ENCODE peak calls at places on chromosome 20, in eight cellular contexts. Z is heart right ventricle; C is upper lobe of right lung; O is astrocyte of the spinal cord; E is stimulated activated CD8-positive, alpha-beta memory T cell treated with anti-CD3 and anti-CD28 coated beads, Interleukin-7, amount 100 ng/mL, for 24 hours; G is NB4; I is HuH-7.5; K is RWPE2. A is an unnamed sample.

GRCh38 chr20:32205502-32206382 is 1.8 kb downstream of the PLAGL2 start:
- DNase-seq in G (peak), C (no peak), E (no peak), I (no peak), O (no peak), Z (no peak), K (no peak), A (no peak)

GRCh38 chr20:4217349-4217761 is 202.0 kb upstream of the RNF24 start:
- DNase-seq in G (no peak), I (peak), Z (peak), C (no peak), K (no peak), O (no peak), E (no peak), A (no peak)

GRCh38 chr20:33362898-33363297 is 38.4 kb downstream of the CDK5RAP1 start:
- DNase-seq in O (no peak), C (no peak), Z (no peak), K (no peak), G (no peak), I (no peak), E (no peak), A (no peak)

GRCh38 chr20:45647441-45648050 is 16.5 kb upstream of the WFDC9 start:
- DNase-seq in I (no peak), Z (no peak), G (no peak), O (no peak), E (no peak), C (no peak), K (peak), A (no peak)

GRCh38 chr20:8476023-8476422 is 344.0 kb downstream of the PLCB1 start:
- DNase-seq in C (no peak), I (no peak), Z (no peak), K (no peak), G (peak), O (no peak), E (no peak), A (no peak)

GRCh38 chr20:40587038-40587437 is 102.0 kb downstream of the MAFB start:
- DNase-seq in E (no peak), K (no peak), G (no peak), O (no peak), I (no peak), Z (no peak), C (no peak), A (no peak)

GRCh38 chr20:49045440-49046086 is 549 bp upstream of the CSE1L start:
- DNase-seq in I (no peak), G (peak), E (peak), Z (peak), O (no peak), K (no peak), C (peak), A (no peak)

GRCh38 chr20:48556956-48557355 is 270.8 kb downstream of the PREX1 start:
- DNase-seq in O (no peak), K (no peak), I (no peak), G (no peak), Z (no peak), E (no peak), C (no peak), A (no peak)

GRCh38 chr20:48236001-48236400 is 450.7 kb upstream of the SULF2 start:
- DNase-seq in E (no peak), K (peak), Z (no peak), G (no peak), O (no peak), C (no peak), I (no peak), A (no peak)

GRCh38 chr20:63091901-63092659 is 85.3 kb upstream of the BHLHE23 start:
- DNase-seq in I (no peak), E (no peak), Z (no peak), K (peak), C (peak), O (no peak), G (no peak), A (no peak)

GRCh38 chr20:52937701-52938100 is 34.5 kb upstream of the TSHZ2 start:
- DNase-seq in K (no peak), Z (no peak), I (no peak), E (no peak), O (peak), G (peak), C (no peak), A (no peak)

GRCh38 chr20:48115511-48115910 is 330.2 kb upstream of the SULF2 start:
- DNase-seq in I (no peak), Z (no peak), G (no peak), K (no peak), O (no peak), C (peak), E (no peak), A (no peak)

GRCh38 chr20:32539817-32540675 is 45.1 kb downstream of the NOL4L start:
- DNase-seq in E (no peak), O (no peak), K (peak), G (peak), Z (no peak), I (no peak), C (no peak), A (peak)

A was measured in central memory CD4-positive, alpha-beta T cell.